ENCODE peak calls at places on chromosome 16, in six cellular contexts. T, X, D, K, W and Y are unnamed samples.

GRCh38 chr16:76194621-76195015 is 82.6 kb upstream of the CNTNAP4 start:
- DNase-seq in T (no peak), X (no peak), D (no peak), K (no peak), W (no peak), Y (no peak)

GRCh38 chr16:53678756-53679334 is 24.8 kb downstream of the RPGRIP1L start:
- DNase-seq in T (no peak), X (no peak), D (no peak), K (no peak), W (no peak), Y (no peak)

GRCh38 chr16:15857779-15858560 is 1.1 kb upstream of the MYH11 start:
- DNase-seq in T (peak), X (peak), D (peak), K (peak), W (no peak), Y (no peak)

GRCh38 chr16:27110524-27110896 is 43.8 kb downstream of the C16orf82 start:
- DNase-seq in T (no peak), X (no peak), D (no peak), K (no peak), W (no peak), Y (no peak)

GRCh38 chr16:30761427-30761927 is 385 bp downstream of the CFAP119 start:
- DNase-seq in T (no peak), X (peak), D (no peak), K (no peak), W (no peak), Y (no peak)

GRCh38 chr16:29819506-29819905 is 756 bp upstream of the MVP start:
- DNase-seq in T (no peak), X (peak), D (no peak), K (no peak), W (no peak), Y (no peak)

GRCh38 chr16:4344659-4345438 is 6.3 kb downstream of the PAM16 start:
- DNase-seq in T (no peak), X (no peak), D (no peak), K (no peak), W (no peak), Y (no peak)

GRCh38 chr16:16045311-16045710 is 95.9 kb downstream of the ABCC1 start:
- DNase-seq in T (no peak), X (no peak), D (no peak), K (no peak), W (no peak), Y (no peak)

GRCh38 chr16:81873843-81874752 is 95.0 kb downstream of the PLCG2 start:
- DNase-seq in T (peak), X (peak), D (peak), K (peak), W (no peak), Y (peak)

GRCh38 chr16:15055141-15056053 is 477 bp downstream of the NTAN1 start:
- DNase-seq in T (no peak), X (peak), D (peak), K (peak), W (peak), Y (no peak)

GRCh38 chr16:81650982-81651562 is 128.0 kb upstream of the PLCG2 start:
- DNase-seq in T (peak), X (peak), D (peak), K (peak), W (no peak), Y (no peak)

GRCh38 chr16:31135535-31136286 is at the start of gene PRSS8:
- DNase-seq in T (no peak), X (peak), D (no peak), K (no peak), W (no peak), Y (no peak)

GRCh38 chr16:61836804-61837398 is 199.3 kb downstream of the CDH8 start:
- DNase-seq in T (no peak), X (no peak), D (no peak), K (no peak), W (no peak), Y (no peak)

GRCh38 chr16:4962716-4963115 is 4.6 kb downstream of the SEC14L5 start:
- DNase-seq in T (no peak), X (no peak), D (no peak), K (no peak), W (no peak), Y (peak)

GRCh38 chr16:79647586-79647985 is 47.0 kb upstream of the MAF start:
- DNase-seq in T (no peak), X (no peak), D (no peak), K (no peak), W (no peak), Y (no peak)

GRCh38 chr16:71380831-71381230 is 22.3 kb downstream of the CALB2 start:
- DNase-seq in T (no peak), X (no peak), D (no peak), K (no peak), W (no peak), Y (no peak)

GRCh38 chr16:69017036-69017783 is 88.2 kb upstream of the HAS3 start:
- DNase-seq in T (no peak), X (no peak), D (no peak), K (no peak), W (no peak), Y (no peak)

GRCh38 chr16:2022723-2023097 is 3.1 kb downstream of the NPW start:
- DNase-seq in T (no peak), X (no peak), D (no peak), K (peak), W (no peak), Y (no peak)

GRCh38 chr16:30724641-30725464 is 23.4 kb upstream of the PHKG2 start:
- DNase-seq in T (no peak), X (peak), D (no peak), K (no peak), W (no peak), Y (no peak)

GRCh38 chr16:10642964-10643363 is 51.8 kb downstream of the TEKT5 start:
- DNase-seq in T (no peak), X (no peak), D (no peak), K (no peak), W (no peak), Y (no peak)

GRCh38 chr16:11254913-11255736 is 879 bp downstream of the SOCS1 start:
- DNase-seq in T (no peak), X (peak), D (peak), K (peak), W (peak), Y (no peak)

GRCh38 chr16:24151482-24151939 is 104.6 kb upstream of the CACNG3 start:
- DNase-seq in T (no peak), X (no peak), D (no peak), K (no peak), W (peak), Y (no peak)

GRCh38 chr16:83882118-83882879 is 16.6 kb upstream of the MLYCD start:
- DNase-seq in T (no peak), X (no peak), D (no peak), K (no peak), W (no peak), Y (no peak)

GRCh38 chr16:76157629-76158028 is 119.6 kb upstream of the CNTNAP4 start:
- DNase-seq in T (no peak), X (no peak), D (no peak), K (no peak), W (no peak), Y (no peak)

GRCh38 chr16:20042848-20043247 is 30.8 kb downstream of the GPR139 start:
- DNase-seq in T (no peak), X (no peak), D (no peak), K (no peak), W (no peak), Y (no peak)

GRCh38 chr16:47905771-47906170 is 250.0 kb downstream of the ABCC12 start:
- DNase-seq in T (no peak), X (no peak), D (no peak), K (no peak), W (no peak), Y (no peak)

GRCh38 chr16:4664538-4665418 is 28.6 kb upstream of the NUDT16L1 start:
- DNase-seq in T (peak), X (peak), D (peak), K (peak), W (peak), Y (no peak)

GRCh38 chr16:54936979-54937672 is 6.5 kb downstream of the IRX5 start:
- DNase-seq in T (no peak), X (no peak), D (peak), K (no peak), W (no peak), Y (peak)

GRCh38 chr16:27759301-27759871 is 209.4 kb downstream of the KATNIP start:
- DNase-seq in T (no peak), X (no peak), D (no peak), K (no peak), W (no peak), Y (no peak)

GRCh38 chr16:10552998-10553491 is 27.4 kb downstream of the EMP2 start:
- DNase-seq in T (peak), X (peak), D (peak), K (no peak), W (peak), Y (no peak)

GRCh38 chr16:28924762-28925385 is at the start of gene RABEP2:
- DNase-seq in T (peak), X (peak), D (peak), K (peak), W (peak), Y (peak)

GRCh38 chr16:9109255-9109654 is 17.8 kb downstream of the HAPSTR1 start:
- DNase-seq in T (no peak), X (no peak), D (no peak), K (no peak), W (no peak), Y (no peak)

GRCh38 chr16:20610892-20611349 is 34.8 kb upstream of the ACSM2B start:
- DNase-seq in T (no peak), X (no peak), D (peak), K (no peak), W (no peak), Y (peak)

GRCh38 chr16:2898831-2899563 is 12.7 kb upstream of the FLYWCH1 start:
- DNase-seq in T (no peak), X (no peak), D (no peak), K (no peak), W (no peak), Y (no peak)

GRCh38 chr16:62882552-62883221 is 846.4 kb upstream of the CDH8 start:
- DNase-seq in T (no peak), X (no peak), D (no peak), K (no peak), W (no peak), Y (no peak)

GRCh38 chr16:81863630-81864352 is 84.7 kb downstream of the PLCG2 start:
- DNase-seq in T (no peak), X (peak), D (no peak), K (no peak), W (no peak), Y (no peak)

GRCh38 chr16:31087971-31088370 is 772 bp downstream of the PRSS53 start:
- DNase-seq in T (no peak), X (no peak), D (no peak), K (no peak), W (no peak), Y (no peak)

GRCh38 chr16:46713634-46714033 is 24.2 kb downstream of the ORC6 start:
- DNase-seq in T (no peak), X (no peak), D (no peak), K (no peak), W (no peak), Y (no peak)

GRCh38 chr16:46715769-46716305 is 26.4 kb downstream of the ORC6 start:
- DNase-seq in T (no peak), X (no peak), D (peak), K (no peak), W (no peak), Y (no peak)

GRCh38 chr16:46717692-46718091 is 28.2 kb downstream of the ORC6 start:
- DNase-seq in T (no peak), X (no peak), D (no peak), K (no peak), W (no peak), Y (no peak)

GRCh38 chr16:46712911-46713310 is 23.5 kb downstream of the ORC6 start:
- DNase-seq in T (no peak), X (no peak), D (no peak), K (no peak), W (no peak), Y (no peak)

DNA sequence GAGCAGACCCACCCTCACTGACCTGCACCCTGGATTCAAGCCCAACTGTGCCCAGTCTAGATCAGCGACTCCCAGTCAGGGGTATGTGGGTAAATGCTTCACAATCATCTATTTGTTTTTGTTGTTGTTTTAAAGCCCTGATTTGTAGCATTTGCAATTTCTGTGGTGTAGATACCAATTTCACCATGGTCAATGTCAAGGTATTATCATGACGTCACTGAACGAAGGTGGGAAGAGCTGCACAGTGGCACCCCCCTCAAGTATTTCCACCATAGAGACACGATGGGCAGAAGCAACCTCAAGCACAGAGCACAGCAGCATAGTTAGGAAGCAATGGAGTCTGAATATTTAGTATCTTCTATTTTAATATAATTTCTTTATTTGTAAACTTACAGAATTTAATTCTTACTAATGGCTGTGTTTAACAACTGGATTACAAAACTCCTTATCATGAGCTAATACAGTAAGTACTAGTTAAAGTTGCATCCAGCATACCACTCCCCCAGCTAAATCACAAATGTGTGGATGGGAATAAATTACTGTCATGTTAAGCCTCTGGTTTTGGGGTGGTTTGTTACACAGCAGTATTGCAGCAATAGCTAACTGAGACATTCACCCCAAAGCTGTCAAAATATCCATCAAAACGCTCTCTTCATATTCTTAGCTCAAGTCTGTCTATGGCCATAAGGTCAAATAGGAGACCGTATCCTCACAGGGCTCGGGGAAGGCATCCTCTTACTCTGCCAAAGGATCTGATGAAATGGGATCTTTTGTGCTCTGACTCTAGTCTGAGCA is 25.5 kb downstream of the ORC6 start:
- DNase-seq in T (no peak), X (no peak), D (no peak), K (no peak), W (no peak), Y (no peak)
- H3K27ac ChIP-seq in T (no peak), X (no peak), D (peak), K (no peak), W (no peak), Y (no peak)

GRCh38 chr16:85211247-85211910 is 99.1 kb upstream of the CIBAR2 start:
- DNase-seq in T (no peak), X (no peak), D (no peak), K (no peak), W (no peak), Y (no peak)
- H3K27ac ChIP-seq in T (no peak), X (no peak), D (no peak), K (no peak), W (no peak), Y (no peak)

GRCh38 chr16:21654881-21655280 is 2.5 kb upstream of the IGSF6 start:
- DNase-seq in T (no peak), X (no peak), D (no peak), K (no peak), W (no peak), Y (no peak)
- H3K27ac ChIP-seq in T (no peak), X (no peak), D (no peak), K (no peak), W (no peak), Y (no peak)

GRCh38 chr16:68000024-68000423 is 740 bp upstream of the DPEP2 start:
- DNase-seq in T (no peak), X (no peak), D (no peak), K (no peak), W (no peak), Y (no peak)
- H3K27ac ChIP-seq in T (no peak), X (peak), D (peak), K (peak), W (peak), Y (no peak)

GRCh38 chr16:50602531-50603205 is 54.5 kb downstream of the NKD1 start:
- DNase-seq in T (no peak), X (peak), D (no peak), K (no peak), W (peak), Y (no peak)
- H3K27ac ChIP-seq in T (no peak), X (peak), D (no peak), K (peak), W (no peak), Y (no peak)

DNA sequence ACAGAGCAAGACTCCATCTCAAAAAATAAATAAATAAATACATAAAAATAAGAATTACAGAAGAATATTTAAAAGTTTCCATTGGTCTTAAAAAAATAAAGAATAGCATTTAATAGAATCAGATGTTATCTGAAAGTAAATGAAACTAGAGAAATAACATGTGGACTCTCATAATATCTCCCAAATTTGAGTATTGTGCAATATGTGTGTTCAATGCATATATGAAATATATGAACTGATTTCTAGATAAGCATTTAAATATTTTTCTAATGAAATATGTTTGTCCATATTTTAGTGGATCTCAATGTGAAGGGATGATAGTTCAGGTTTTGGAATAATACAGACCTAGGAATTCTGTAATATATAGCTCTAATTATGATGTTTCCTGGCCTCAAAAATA is 265.9 kb upstream of the PMFBP1 start:
- DNase-seq in T (no peak), X (no peak), D (no peak), K (no peak), W (no peak), Y (no peak)
- H3K27ac ChIP-seq in T (no peak), X (no peak), D (no peak), K (no peak), W (no peak), Y (no peak)

GRCh38 chr16:84976644-84977400 is 34.5 kb downstream of the ZDHHC7 start:
- DNase-seq in T (peak), X (peak), D (peak), K (no peak), W (no peak), Y (peak)
- H3K27ac ChIP-seq in T (no peak), X (peak), D (no peak), K (no peak), W (no peak), Y (no peak)

GRCh38 chr16:56697456-56698155 is 15.3 kb downstream of the MT1X start:
- DNase-seq in T (no peak), X (no peak), D (no peak), K (no peak), W (no peak), Y (no peak)

GRCh38 chr16:56702836-56703235 is 20.6 kb downstream of the MT1X start:
- DNase-seq in T (no peak), X (no peak), D (no peak), K (no peak), W (no peak), Y (no peak)

GRCh38 chr16:56700195-56700594 is 17.9 kb downstream of the MT1X start:
- DNase-seq in T (no peak), X (no peak), D (no peak), K (no peak), W (no peak), Y (no peak)

GRCh38 chr16:56701534-56701933 is 19.3 kb downstream of the MT1X start:
- DNase-seq in T (no peak), X (no peak), D (no peak), K (no peak), W (no peak), Y (no peak)

GRCh38 chr16:56700631-56701030 is 18.4 kb downstream of the MT1X start:
- DNase-seq in T (no peak), X (no peak), D (no peak), K (no peak), W (no peak), Y (no peak)
- H3K27ac ChIP-seq in T (no peak), X (no peak), D (no peak), K (no peak), W (no peak), Y (no peak)